ENCODE peak calls at places on chromosomes 4 and X, in six cellular contexts. S is ovary; B is pancreas; K is left ventricle myocardium inferior; D is naive thymus-derived CD4-positive, alpha-beta T cell; C is RPMI7951. T is an unnamed sample.

GRCh38 chrX:74613350-74614192 is 853 bp downstream of the RLIM start:
- DNase-seq in S (no peak), K (no peak), C (peak; percentile 23), B (peak; percentile 12), D (peak; percentile 7), T (peak; percentile 10)

GRCh38 chr4:149702414-149703108 is 113.1 kb downstream of the IQCM start:
- DNase-seq in B (no peak), C (no peak), K (no peak), S (no peak), D (no peak), T (no peak)

GRCh38 chr4:186942745-186943606 is 219.3 kb upstream of the FAT1 start:
- DNase-seq in D (no peak), B (peak; percentile 25), K (no peak), S (peak; percentile 18), C (peak; percentile 45), T (peak; percentile 19)

GRCh38 chr4:113043591-113043990 is 5.9 kb upstream of the ANK2 start:
- DNase-seq in D (no peak), K (no peak), S (no peak), C (no peak), B (no peak), T (no peak)

GRCh38 chr4:90025248-90025647 is 101.9 kb upstream of the CCSER1 start:
- DNase-seq in D (no peak), C (no peak), B (no peak), S (no peak), K (no peak), T (peak; percentile 4)

GRCh38 chrX:9189286-9189685 is 155.4 kb upstream of the FAM9B start:
- DNase-seq in S (no peak), B (no peak), K (no peak), D (no peak), C (no peak), T (peak; percentile 49)

GRCh38 chr4:24282446-24282845 is 301.9 kb downstream of the DHX15 start:
- DNase-seq in B (no peak), K (no peak), C (no peak), S (no peak), D (no peak), T (no peak)

GRCh38 chr4:40962551-40963185 is 212.9 kb downstream of the NSUN7 start:
- DNase-seq in K (no peak), C (no peak), D (no peak), S (no peak), B (no peak), T (no peak)

GRCh38 chr4:5156677-5157076 is 105.4 kb downstream of the STK32B start:
- DNase-seq in K (no peak), S (no peak), D (no peak), B (no peak), C (no peak), T (no peak)

GRCh38 chr4:166301266-166301665 is 428.2 kb downstream of the TLL1 start:
- DNase-seq in D (no peak), B (no peak), C (peak; percentile 88), K (no peak), S (no peak), T (no peak)

GRCh38 chr4:127357765-127358164 is 275.0 kb upstream of the INTU start:
- DNase-seq in B (no peak), S (no peak), K (no peak), D (no peak), C (no peak), T (no peak)

GRCh38 chr4:104524591-104524990 is 29.9 kb upstream of the CXXC4 start:
- DNase-seq in B (no peak), S (no peak), K (no peak), C (no peak), D (no peak), T (no peak)

GRCh38 chrX:130165181-130165702 is 399 bp downstream of the AIFM1 start:
- DNase-seq in C (no peak), D (no peak), K (no peak), S (peak; percentile 56), B (no peak), T (peak; percentile 7)